ENCODE peak calls at places on chromosomes 6 and 20, in five cellular contexts. One of them, this sample, is unnamed. For H3K4me1, the result is how much of the 10 kb centered on the place peaks cover.

GRCh38 chr6:34275128-34275804 is 26.5 kb upstream of the SMIM29 start:
- DNase-seq in tibial nerve: no peak
- DNase-seq in mammary epithelial cell: no peak
- DNase-seq in CD8-positive, alpha-beta memory T cell: no peak
- DNase-seq in fibroblast of lung: no peak
- DNase-seq in this sample: no peak

GRCh38 chr20:19975436-19975799 is 41.7 kb upstream of the NAA20 start:
- DNase-seq in tibial nerve: no peak
- DNase-seq in mammary epithelial cell: no peak
- DNase-seq in fibroblast of lung: peak
- DNase-seq in CD8-positive, alpha-beta memory T cell: no peak
- DNase-seq in this sample: no peak

GRCh38 chr6:99467509-99468106 is 42.5 kb upstream of the PNISR start:
- DNase-seq in fibroblast of lung: peak
- DNase-seq in tibial nerve: no peak
- DNase-seq in CD8-positive, alpha-beta memory T cell: peak
- DNase-seq in mammary epithelial cell: no peak
- DNase-seq in this sample: no peak

GRCh38 chr6:126293891-126294524 is 45.9 kb upstream of the CENPW start:
- DNase-seq in tibial nerve: no peak
- DNase-seq in fibroblast of lung: peak
- DNase-seq in mammary epithelial cell: no peak
- DNase-seq in CD8-positive, alpha-beta memory T cell: no peak
- DNase-seq in this sample: no peak

GRCh38 chr20:53943522-53944291 is 126.7 kb downstream of the BCAS1 start:
- DNase-seq in CD8-positive, alpha-beta memory T cell: peak
- DNase-seq in tibial nerve: no peak
- DNase-seq in mammary epithelial cell: no peak
- DNase-seq in fibroblast of lung: no peak
- DNase-seq in this sample: no peak

GRCh38 chr20:62616728-62617621 is 25.3 kb upstream of the SLCO4A1 start:
- DNase-seq in mammary epithelial cell: peak
- DNase-seq in CD8-positive, alpha-beta memory T cell: peak
- DNase-seq in tibial nerve: peak
- DNase-seq in fibroblast of lung: peak
- DNase-seq in this sample: peak

GRCh38 chr20:51536116-51537069 is 6.1 kb downstream of the NFATC2 start:
- DNase-seq in fibroblast of lung: no peak
- DNase-seq in mammary epithelial cell: no peak
- DNase-seq in tibial nerve: no peak
- DNase-seq in CD8-positive, alpha-beta memory T cell: no peak
- DNase-seq in this sample: no peak

GRCh38 chr20:41353530-41353929 is 12.9 kb downstream of the LPIN3 start:
- DNase-seq in tibial nerve: no peak
- DNase-seq in mammary epithelial cell: no peak
- DNase-seq in CD8-positive, alpha-beta memory T cell: no peak
- DNase-seq in fibroblast of lung: no peak
- DNase-seq in this sample: no peak

GRCh38 chr6:139436521-139437348 is 62.3 kb upstream of the CITED2 start:
- DNase-seq in tibial nerve: no peak
- DNase-seq in mammary epithelial cell: peak
- DNase-seq in fibroblast of lung: peak
- DNase-seq in CD8-positive, alpha-beta memory T cell: no peak
- DNase-seq in this sample: peak

GRCh38 chr20:32336918-32337347 is 21.2 kb upstream of the ASXL1 start:
- DNase-seq in tibial nerve: peak
- DNase-seq in CD8-positive, alpha-beta memory T cell: no peak
- DNase-seq in mammary epithelial cell: no peak
- DNase-seq in fibroblast of lung: peak
- DNase-seq in this sample: no peak

GRCh38 chr20:32332614-32333013 is 25.5 kb upstream of the ASXL1 start:
- DNase-seq in tibial nerve: no peak
- DNase-seq in mammary epithelial cell: peak
- DNase-seq in CD8-positive, alpha-beta memory T cell: no peak
- DNase-seq in fibroblast of lung: peak
- DNase-seq in this sample: peak

GRCh38 chr20:32333181-32333987 is 24.7 kb upstream of the ASXL1 start:
- DNase-seq in CD8-positive, alpha-beta memory T cell: no peak
- DNase-seq in mammary epithelial cell: no peak
- DNase-seq in tibial nerve: no peak
- DNase-seq in fibroblast of lung: peak
- DNase-seq in this sample: no peak

GRCh38 chr20:32330555-32330897 is 27.6 kb upstream of the ASXL1 start:
- DNase-seq in mammary epithelial cell: no peak
- DNase-seq in tibial nerve: no peak
- DNase-seq in CD8-positive, alpha-beta memory T cell: no peak
- DNase-seq in fibroblast of lung: no peak
- DNase-seq in this sample: no peak

DNA sequence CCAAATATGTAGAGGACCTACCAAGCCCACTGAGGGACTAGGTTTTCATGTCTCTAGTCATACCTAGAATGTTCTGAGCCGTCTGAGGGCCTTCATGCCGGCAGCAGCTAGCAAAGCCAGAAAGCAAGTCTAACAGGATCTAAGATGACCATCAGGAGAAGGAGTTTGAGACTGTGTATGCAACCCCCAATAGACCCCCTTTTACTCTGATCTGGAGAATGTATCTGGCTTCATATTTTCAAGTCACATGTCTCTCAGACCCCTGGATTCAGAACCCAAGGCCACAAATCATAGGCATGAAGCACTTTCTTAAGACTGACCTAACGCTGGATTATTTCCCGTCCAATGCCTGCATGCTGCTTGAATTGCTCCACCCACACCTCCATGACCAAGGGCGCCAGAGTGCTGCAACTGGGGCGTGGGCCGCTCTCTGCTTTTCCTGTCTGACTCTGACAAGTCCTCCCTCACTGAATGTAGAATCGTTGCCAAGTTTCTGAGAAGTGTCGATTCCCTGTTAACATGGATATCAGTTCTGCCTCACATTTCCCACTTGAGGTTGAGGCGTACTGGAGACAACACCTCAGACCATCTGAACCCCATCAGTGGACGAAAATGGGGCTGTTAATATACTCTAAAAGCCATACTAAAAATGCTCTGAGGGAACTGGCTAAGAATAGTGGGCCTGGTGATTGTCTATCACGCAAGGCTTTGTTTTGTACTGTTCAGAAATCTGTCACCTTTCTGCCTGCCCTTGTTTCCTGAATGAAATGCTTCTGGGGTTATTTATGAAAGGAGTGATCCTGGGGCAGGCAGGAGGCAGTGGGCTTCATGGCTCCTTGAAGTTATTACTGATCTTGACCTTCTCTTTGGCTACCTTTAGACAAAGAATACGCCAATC is 23.9 kb upstream of the ASXL1 start:
- DNase-seq in mammary epithelial cell: no peak
- DNase-seq in fibroblast of lung: peak
- DNase-seq in CD8-positive, alpha-beta memory T cell: peak
- DNase-seq in tibial nerve: no peak
- DNase-seq in this sample: no peak
- H3K27ac ChIP-seq in mammary epithelial cell: no peak
- H3K27ac ChIP-seq in fibroblast of lung: no peak
- H3K27ac ChIP-seq in CD8-positive, alpha-beta memory T cell: peak
- H3K27ac ChIP-seq in tibial nerve: no peak
- H3K27ac ChIP-seq in this sample: no peak

DNA sequence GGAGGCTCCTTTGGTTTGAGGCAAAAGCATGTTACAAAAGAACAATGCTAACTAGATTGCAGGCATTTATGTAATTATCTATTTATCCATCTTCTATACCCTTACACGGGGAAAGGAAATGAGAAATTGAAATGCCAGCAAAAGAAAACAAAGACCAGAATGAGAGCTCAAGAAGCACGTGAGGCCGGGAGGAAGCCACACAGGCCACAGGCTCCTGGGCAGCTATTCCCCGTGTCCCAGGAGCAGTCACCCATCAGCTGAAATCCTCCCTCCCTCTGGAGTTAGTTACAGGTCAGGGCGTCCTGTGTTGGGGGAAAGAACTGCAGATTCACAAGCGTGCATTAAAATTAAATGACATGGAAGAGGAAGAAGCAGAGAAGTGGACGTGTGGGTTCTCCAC is 64.7 kb upstream of the RPS6KA2 start:
- DNase-seq in fibroblast of lung: no peak
- DNase-seq in mammary epithelial cell: no peak
- DNase-seq in tibial nerve: no peak
- DNase-seq in CD8-positive, alpha-beta memory T cell: no peak
- DNase-seq in this sample: no peak
- H3K4me1 ChIP-seq in fibroblast of lung: under half
- H3K4me1 ChIP-seq in mammary epithelial cell: under half
- H3K4me1 ChIP-seq in tibial nerve: under half
- H3K4me1 ChIP-seq in CD8-positive, alpha-beta memory T cell: under half
- H3K4me1 ChIP-seq in this sample: under half

GRCh38 chr6:44047801-44048200 is 79.5 kb downstream of the MRPL14 start:
- DNase-seq in tibial nerve: no peak
- DNase-seq in mammary epithelial cell: no peak
- DNase-seq in fibroblast of lung: no peak
- DNase-seq in CD8-positive, alpha-beta memory T cell: no peak
- DNase-seq in this sample: no peak
- H3K27ac ChIP-seq in tibial nerve: peak
- H3K27ac ChIP-seq in mammary epithelial cell: no peak
- H3K27ac ChIP-seq in fibroblast of lung: no peak
- H3K27ac ChIP-seq in CD8-positive, alpha-beta memory T cell: no peak
- H3K27ac ChIP-seq in this sample: no peak

GRCh38 chr6:158005626-158006180 is 24.0 kb downstream of the SYNJ2 start:
- DNase-seq in tibial nerve: no peak
- DNase-seq in CD8-positive, alpha-beta memory T cell: no peak
- DNase-seq in mammary epithelial cell: no peak
- DNase-seq in fibroblast of lung: no peak
- DNase-seq in this sample: no peak
- H3K4me1 ChIP-seq in tibial nerve: half or more
- H3K4me1 ChIP-seq in CD8-positive, alpha-beta memory T cell: half or more
- H3K4me1 ChIP-seq in mammary epithelial cell: half or more
- H3K4me1 ChIP-seq in fibroblast of lung: half or more
- H3K4me1 ChIP-seq in this sample: under half

DNA sequence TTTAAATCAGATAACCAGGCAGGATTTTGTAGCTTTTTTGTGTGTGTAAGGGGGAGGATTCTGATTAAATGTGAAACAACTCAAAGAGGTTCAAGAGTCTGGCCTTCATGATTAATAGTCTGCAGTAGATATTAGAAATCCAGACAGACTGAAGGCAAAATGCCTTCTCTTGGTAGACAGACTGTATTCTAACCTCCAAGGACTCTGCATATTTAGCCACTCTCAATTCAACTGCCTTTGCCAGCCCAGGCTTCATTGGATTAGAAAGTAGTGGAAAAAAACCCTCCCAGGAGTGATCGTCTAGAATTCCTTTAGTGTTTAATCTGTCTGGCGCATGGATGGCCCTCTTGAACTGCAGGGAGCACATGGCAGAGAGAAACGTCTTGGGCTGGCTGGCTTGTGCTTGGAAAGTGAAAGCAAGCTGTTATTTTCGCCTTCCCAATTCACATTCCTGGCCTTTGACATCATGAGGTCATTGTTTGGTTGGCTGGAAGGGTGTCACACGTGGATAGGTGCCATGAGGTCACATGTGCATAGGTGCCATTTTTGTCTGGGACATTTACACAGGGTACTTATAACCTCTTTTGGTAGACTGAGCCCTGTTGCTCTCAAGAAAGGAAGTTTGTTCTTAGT is 30.8 kb upstream of the NEDD9 start:
- DNase-seq in fibroblast of lung: peak
- DNase-seq in CD8-positive, alpha-beta memory T cell: no peak
- DNase-seq in tibial nerve: peak
- DNase-seq in mammary epithelial cell: peak
- DNase-seq in this sample: peak
- H3K27ac ChIP-seq in fibroblast of lung: peak
- H3K27ac ChIP-seq in CD8-positive, alpha-beta memory T cell: no peak
- H3K27ac ChIP-seq in tibial nerve: peak
- H3K27ac ChIP-seq in mammary epithelial cell: no peak
- H3K27ac ChIP-seq in this sample: no peak

GRCh38 chr20:10662151-10662550 is 11.6 kb downstream of the JAG1 start:
- DNase-seq in mammary epithelial cell: no peak
- DNase-seq in tibial nerve: no peak
- DNase-seq in CD8-positive, alpha-beta memory T cell: no peak
- DNase-seq in fibroblast of lung: no peak
- DNase-seq in this sample: no peak

GRCh38 chr20:10660661-10661060 is 13.1 kb downstream of the JAG1 start:
- DNase-seq in CD8-positive, alpha-beta memory T cell: no peak
- DNase-seq in tibial nerve: no peak
- DNase-seq in mammary epithelial cell: peak
- DNase-seq in fibroblast of lung: no peak
- DNase-seq in this sample: no peak

GRCh38 chr20:10661261-10661660 is 12.5 kb downstream of the JAG1 start:
- DNase-seq in tibial nerve: no peak
- DNase-seq in mammary epithelial cell: no peak
- DNase-seq in CD8-positive, alpha-beta memory T cell: no peak
- DNase-seq in fibroblast of lung: no peak
- DNase-seq in this sample: no peak

GRCh38 chr20:10665027-10665561 is 8.7 kb downstream of the JAG1 start:
- DNase-seq in mammary epithelial cell: peak
- DNase-seq in CD8-positive, alpha-beta memory T cell: no peak
- DNase-seq in tibial nerve: no peak
- DNase-seq in fibroblast of lung: no peak
- DNase-seq in this sample: peak

DNA sequence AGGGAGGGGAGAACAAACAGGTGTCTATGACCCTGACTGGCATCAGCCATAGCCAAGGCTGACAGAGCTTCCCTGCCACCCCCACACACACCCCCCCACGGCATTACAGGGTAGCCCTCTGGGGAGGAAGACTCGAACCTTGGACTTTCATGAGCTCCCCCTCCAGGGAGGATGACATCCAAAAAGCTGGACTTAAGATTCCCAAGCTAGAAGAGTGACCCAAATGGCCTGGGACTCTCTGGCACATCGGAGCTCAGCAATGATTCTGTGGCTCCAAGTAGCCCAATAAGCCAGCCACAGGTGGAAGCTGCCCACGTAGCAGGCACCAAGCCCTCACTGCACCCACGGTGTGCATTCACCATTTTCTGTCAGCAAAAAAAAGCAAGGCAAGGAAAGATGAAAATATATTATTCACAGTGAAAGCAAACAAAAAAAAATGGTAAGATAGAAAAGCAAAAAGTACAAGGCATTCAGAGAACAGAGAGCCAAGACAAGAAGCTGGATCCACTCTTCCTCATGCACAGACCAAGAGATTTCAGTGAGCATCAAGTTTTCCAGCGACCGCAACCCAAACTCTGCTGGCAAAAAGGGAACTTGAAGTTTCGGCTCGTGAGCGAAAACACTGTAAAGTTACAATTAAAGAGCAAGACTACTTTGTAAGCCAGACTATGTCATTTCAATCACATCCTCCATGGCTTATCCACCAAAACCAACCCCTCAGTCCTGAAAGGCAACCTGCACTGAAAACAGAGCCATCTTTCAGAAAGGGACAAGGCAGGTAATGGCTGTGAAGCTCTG is 10.9 kb downstream of the JAG1 start:
- DNase-seq in CD8-positive, alpha-beta memory T cell: no peak
- DNase-seq in mammary epithelial cell: no peak
- DNase-seq in fibroblast of lung: no peak
- DNase-seq in tibial nerve: no peak
- DNase-seq in this sample: no peak
- H3K4me1 ChIP-seq in CD8-positive, alpha-beta memory T cell: under half
- H3K4me1 ChIP-seq in mammary epithelial cell: half or more
- H3K4me1 ChIP-seq in fibroblast of lung: under half
- H3K4me1 ChIP-seq in tibial nerve: half or more
- H3K4me1 ChIP-seq in this sample: half or more

DNA sequence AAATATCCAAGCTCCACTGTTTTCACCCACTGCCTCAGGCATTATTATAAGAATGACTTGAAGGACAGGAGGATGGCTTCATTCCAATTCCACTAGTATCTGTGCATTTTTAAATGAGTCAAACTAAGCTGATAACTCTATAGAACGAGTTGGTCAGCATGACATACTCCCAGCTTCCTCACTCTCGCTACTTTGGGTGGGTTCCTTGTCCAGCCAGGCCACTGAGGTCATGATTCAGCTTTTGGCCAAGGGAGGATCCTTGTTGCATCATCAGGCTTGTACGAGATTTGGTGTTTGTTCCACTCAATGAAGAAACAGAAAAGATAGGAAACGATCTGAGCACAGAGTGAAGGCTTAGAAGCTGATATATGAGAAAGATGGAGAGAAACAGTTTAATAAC is 19.8 kb downstream of the NEDD9 start:
- DNase-seq in fibroblast of lung: peak
- DNase-seq in mammary epithelial cell: peak
- DNase-seq in tibial nerve: peak
- DNase-seq in CD8-positive, alpha-beta memory T cell: no peak
- DNase-seq in this sample: no peak
- H3K27ac ChIP-seq in fibroblast of lung: peak
- H3K27ac ChIP-seq in mammary epithelial cell: peak
- H3K27ac ChIP-seq in tibial nerve: peak
- H3K27ac ChIP-seq in CD8-positive, alpha-beta memory T cell: no peak
- H3K27ac ChIP-seq in this sample: no peak